ENCODE peak calls at places on chromosomes 7 and 10, in seven cellular contexts. One of them, this sample, is unnamed. For H3K4me1, the result is how much of the 10 kb centered on the place peaks cover.

GRCh38 chr10:320787-321186 is 185.5 kb downstream of the ZMYND11 start:
- DNase-seq in heart left ventricle: no peak
- DNase-seq in upper lobe of left lung: no peak
- DNase-seq in endodermal cell: no peak
- DNase-seq in sigmoid colon: no peak
- DNase-seq in A549: no peak
- DNase-seq in pancreas: no peak
- DNase-seq in this sample: no peak

GRCh38 chr10:90598513-90598912 is 259.3 kb downstream of the HTR7 start:
- DNase-seq in heart left ventricle: no peak
- DNase-seq in upper lobe of left lung: no peak
- DNase-seq in endodermal cell: no peak
- DNase-seq in sigmoid colon: no peak
- DNase-seq in A549: no peak
- DNase-seq in pancreas: no peak
- DNase-seq in this sample: no peak

GRCh38 chr7:55438765-55439525 is 73.8 kb downstream of the LANCL2 start:
- DNase-seq in heart left ventricle: peak
- DNase-seq in upper lobe of left lung: peak
- DNase-seq in endodermal cell: no peak
- DNase-seq in sigmoid colon: no peak
- DNase-seq in A549: no peak
- DNase-seq in pancreas: no peak
- DNase-seq in this sample: no peak

GRCh38 chr7:93146036-93146435 is 2.1 kb downstream of the SAMD9L start:
- DNase-seq in heart left ventricle: no peak
- DNase-seq in upper lobe of left lung: no peak
- DNase-seq in endodermal cell: peak
- DNase-seq in sigmoid colon: no peak
- DNase-seq in A549: no peak
- DNase-seq in pancreas: no peak
- DNase-seq in this sample: no peak

GRCh38 chr7:33841658-33842057 is 63.7 kb upstream of the BMPER start:
- DNase-seq in heart left ventricle: no peak
- DNase-seq in upper lobe of left lung: no peak
- DNase-seq in endodermal cell: no peak
- DNase-seq in sigmoid colon: peak
- DNase-seq in A549: peak
- DNase-seq in pancreas: no peak
- DNase-seq in this sample: no peak

GRCh38 chr7:112416127-112416526 is 34.1 kb upstream of the IFRD1 start:
- DNase-seq in heart left ventricle: no peak
- DNase-seq in upper lobe of left lung: no peak
- DNase-seq in endodermal cell: no peak
- DNase-seq in sigmoid colon: no peak
- DNase-seq in A549: no peak
- DNase-seq in pancreas: no peak
- DNase-seq in this sample: no peak

GRCh38 chr7:129772646-129773280 is 161.2 kb downstream of the NRF1 start:
- DNase-seq in heart left ventricle: no peak
- DNase-seq in upper lobe of left lung: no peak
- DNase-seq in endodermal cell: peak
- DNase-seq in sigmoid colon: no peak
- DNase-seq in A549: no peak
- DNase-seq in pancreas: no peak
- DNase-seq in this sample: no peak

GRCh38 chr7:146948708-146949107 is 832.1 kb downstream of the CNTNAP2 start:
- DNase-seq in heart left ventricle: no peak
- DNase-seq in upper lobe of left lung: no peak
- DNase-seq in endodermal cell: no peak
- DNase-seq in sigmoid colon: no peak
- DNase-seq in A549: no peak
- DNase-seq in pancreas: no peak
- DNase-seq in this sample: no peak

GRCh38 chr7:11786186-11786585 is 45.8 kb downstream of the THSD7A start:
- DNase-seq in heart left ventricle: no peak
- DNase-seq in upper lobe of left lung: no peak
- DNase-seq in endodermal cell: peak
- DNase-seq in sigmoid colon: no peak
- DNase-seq in A549: peak
- DNase-seq in pancreas: no peak
- DNase-seq in this sample: no peak

GRCh38 chr10:3323865-3324498 is 151.4 kb upstream of the PITRM1 start:
- DNase-seq in heart left ventricle: peak
- DNase-seq in upper lobe of left lung: no peak
- DNase-seq in endodermal cell: no peak
- DNase-seq in sigmoid colon: no peak
- DNase-seq in A549: no peak
- DNase-seq in pancreas: no peak
- DNase-seq in this sample: no peak

GRCh38 chr10:85548038-85548437 is 818.6 kb downstream of the GRID1 start:
- DNase-seq in heart left ventricle: no peak
- DNase-seq in upper lobe of left lung: no peak
- DNase-seq in endodermal cell: peak
- DNase-seq in sigmoid colon: no peak
- DNase-seq in A549: peak
- DNase-seq in pancreas: peak
- DNase-seq in this sample: peak

GRCh38 chr7:74379938-74380337 is 73.8 kb upstream of the GTF2IRD1 start:
- DNase-seq in heart left ventricle: peak
- DNase-seq in upper lobe of left lung: no peak
- DNase-seq in endodermal cell: no peak
- DNase-seq in sigmoid colon: peak
- DNase-seq in A549: no peak
- DNase-seq in pancreas: peak
- DNase-seq in this sample: peak

GRCh38 chr10:112811741-112812551 is 138.1 kb upstream of the TCF7L2 start:
- DNase-seq in heart left ventricle: no peak
- DNase-seq in upper lobe of left lung: peak
- DNase-seq in endodermal cell: peak
- DNase-seq in sigmoid colon: no peak
- DNase-seq in A549: peak
- DNase-seq in pancreas: peak
- DNase-seq in this sample: peak

GRCh38 chr10:62993121-62993520 is 140.0 kb upstream of the NRBF2 start:
- DNase-seq in heart left ventricle: no peak
- DNase-seq in upper lobe of left lung: no peak
- DNase-seq in endodermal cell: no peak
- DNase-seq in sigmoid colon: no peak
- DNase-seq in A549: no peak
- DNase-seq in pancreas: no peak
- DNase-seq in this sample: no peak

GRCh38 chr7:100053201-100053600 is 3.6 kb downstream of the ZSCAN21 start:
- DNase-seq in heart left ventricle: no peak
- DNase-seq in upper lobe of left lung: no peak
- DNase-seq in endodermal cell: peak
- DNase-seq in sigmoid colon: peak
- DNase-seq in A549: peak
- DNase-seq in pancreas: peak
- DNase-seq in this sample: peak

GRCh38 chr7:108094375-108094774 is 35.8 kb downstream of the LAMB4 start:
- DNase-seq in heart left ventricle: no peak
- DNase-seq in upper lobe of left lung: no peak
- DNase-seq in endodermal cell: no peak
- DNase-seq in sigmoid colon: no peak
- DNase-seq in A549: no peak
- DNase-seq in pancreas: no peak
- DNase-seq in this sample: no peak

GRCh38 chr7:139246494-139246893 is 15.5 kb downstream of the UBN2 start:
- DNase-seq in heart left ventricle: no peak
- DNase-seq in upper lobe of left lung: no peak
- DNase-seq in endodermal cell: no peak
- DNase-seq in sigmoid colon: no peak
- DNase-seq in A549: no peak
- DNase-seq in pancreas: no peak
- DNase-seq in this sample: no peak

GRCh38 chr10:86073199-86073977 is 293.2 kb downstream of the GRID1 start:
- DNase-seq in heart left ventricle: no peak
- DNase-seq in upper lobe of left lung: no peak
- DNase-seq in endodermal cell: peak
- DNase-seq in sigmoid colon: no peak
- DNase-seq in A549: no peak
- DNase-seq in pancreas: no peak
- DNase-seq in this sample: no peak

GRCh38 chr10:119198438-119198837 is 8.9 kb upstream of the GRK5 start:
- DNase-seq in heart left ventricle: no peak
- DNase-seq in upper lobe of left lung: no peak
- DNase-seq in endodermal cell: peak
- DNase-seq in sigmoid colon: peak
- DNase-seq in A549: no peak
- DNase-seq in pancreas: no peak
- DNase-seq in this sample: no peak

GRCh38 chr10:31207636-31208035 is 111.4 kb upstream of the ZEB1 start:
- DNase-seq in heart left ventricle: no peak
- DNase-seq in upper lobe of left lung: no peak
- DNase-seq in endodermal cell: no peak
- DNase-seq in sigmoid colon: no peak
- DNase-seq in A549: no peak
- DNase-seq in pancreas: no peak
- DNase-seq in this sample: no peak

GRCh38 chr10:34262965-34263364 is 552.1 kb downstream of the PARD3 start:
- DNase-seq in heart left ventricle: no peak
- DNase-seq in upper lobe of left lung: no peak
- DNase-seq in endodermal cell: no peak
- DNase-seq in sigmoid colon: no peak
- DNase-seq in A549: peak
- DNase-seq in pancreas: no peak
- DNase-seq in this sample: no peak

GRCh38 chr7:100559127-100559526 is 14.6 kb downstream of the SAP25 start:
- DNase-seq in heart left ventricle: no peak
- DNase-seq in upper lobe of left lung: no peak
- DNase-seq in endodermal cell: no peak
- DNase-seq in sigmoid colon: no peak
- DNase-seq in A549: no peak
- DNase-seq in pancreas: no peak
- DNase-seq in this sample: no peak

GRCh38 chr10:74704629-74705360 is 121.6 kb upstream of the KAT6B start:
- DNase-seq in heart left ventricle: no peak
- DNase-seq in upper lobe of left lung: no peak
- DNase-seq in endodermal cell: no peak
- DNase-seq in sigmoid colon: no peak
- DNase-seq in A549: no peak
- DNase-seq in pancreas: peak
- DNase-seq in this sample: no peak

GRCh38 chr7:95527033-95527775 is 41.5 kb downstream of the ASB4 start:
- DNase-seq in heart left ventricle: peak
- DNase-seq in upper lobe of left lung: no peak
- DNase-seq in endodermal cell: peak
- DNase-seq in sigmoid colon: peak
- DNase-seq in A549: peak
- DNase-seq in pancreas: peak
- DNase-seq in this sample: peak

GRCh38 chr10:17220652-17221100 is 7.4 kb upstream of the VIM start:
- DNase-seq in heart left ventricle: no peak
- DNase-seq in upper lobe of left lung: no peak
- DNase-seq in endodermal cell: no peak
- DNase-seq in sigmoid colon: no peak
- DNase-seq in A549: no peak
- DNase-seq in pancreas: no peak
- DNase-seq in this sample: no peak
- H3K4me1 ChIP-seq in heart left ventricle: under half
- H3K4me1 ChIP-seq in upper lobe of left lung: under half
- H3K4me1 ChIP-seq in endodermal cell: under half
- H3K4me1 ChIP-seq in sigmoid colon: under half
- H3K4me1 ChIP-seq in A549: under half
- H3K4me1 ChIP-seq in pancreas: under half
- H3K4me1 ChIP-seq in this sample: under half

GRCh38 chr10:131961777-131962450 is 19.8 kb downstream of the BNIP3 start:
- DNase-seq in heart left ventricle: no peak
- DNase-seq in upper lobe of left lung: peak
- DNase-seq in endodermal cell: no peak
- DNase-seq in sigmoid colon: peak
- DNase-seq in A549: no peak
- DNase-seq in pancreas: no peak
- DNase-seq in this sample: no peak

GRCh38 chr10:131959841-131960240 is 21.9 kb downstream of the BNIP3 start:
- DNase-seq in heart left ventricle: no peak
- DNase-seq in upper lobe of left lung: no peak
- DNase-seq in endodermal cell: no peak
- DNase-seq in sigmoid colon: peak
- DNase-seq in A549: no peak
- DNase-seq in pancreas: no peak
- DNase-seq in this sample: no peak

GRCh38 chr10:131961047-131961776 is 20.5 kb downstream of the BNIP3 start:
- DNase-seq in heart left ventricle: no peak
- DNase-seq in upper lobe of left lung: peak
- DNase-seq in endodermal cell: no peak
- DNase-seq in sigmoid colon: peak
- DNase-seq in A549: no peak
- DNase-seq in pancreas: no peak
- DNase-seq in this sample: no peak

GRCh38 chr10:131963350-131963749 is 18.4 kb downstream of the BNIP3 start:
- DNase-seq in heart left ventricle: no peak
- DNase-seq in upper lobe of left lung: peak
- DNase-seq in endodermal cell: no peak
- DNase-seq in sigmoid colon: peak
- DNase-seq in A549: no peak
- DNase-seq in pancreas: no peak
- DNase-seq in this sample: no peak

DNA sequence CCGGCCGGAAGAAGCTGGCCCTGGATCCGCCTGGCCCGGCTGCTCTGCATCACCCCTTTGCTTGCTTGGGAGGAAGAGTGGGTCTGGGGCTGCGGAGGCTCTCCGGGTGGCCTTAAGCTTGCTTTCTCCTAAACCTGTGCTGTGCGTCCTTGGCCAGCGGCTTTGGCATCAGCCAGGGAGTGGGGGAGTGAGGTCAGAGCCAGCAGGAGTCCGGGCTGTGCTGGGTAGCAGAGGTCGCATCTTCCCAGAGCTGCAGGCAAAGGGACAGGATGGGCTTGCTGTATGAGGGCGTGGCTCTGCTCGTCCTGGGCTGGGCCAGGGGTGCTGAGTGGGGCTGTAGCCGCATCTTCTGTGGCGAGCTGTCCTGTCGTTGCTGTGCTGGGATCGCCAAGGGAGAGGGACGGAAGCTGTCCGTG is 21.1 kb downstream of the BNIP3 start:
- DNase-seq in heart left ventricle: no peak
- DNase-seq in upper lobe of left lung: peak
- DNase-seq in endodermal cell: no peak
- DNase-seq in sigmoid colon: peak
- DNase-seq in A549: no peak
- DNase-seq in pancreas: no peak
- DNase-seq in this sample: no peak
- H3K4me1 ChIP-seq in heart left ventricle: under half
- H3K4me1 ChIP-seq in upper lobe of left lung: under half
- H3K4me1 ChIP-seq in endodermal cell: under half
- H3K4me1 ChIP-seq in sigmoid colon: under half
- H3K4me1 ChIP-seq in A549: under half
- H3K4me1 ChIP-seq in pancreas: under half
- H3K4me1 ChIP-seq in this sample: under half

GRCh38 chr10:80501381-80501912 is 36.3 kb upstream of the SH2D4B start:
- DNase-seq in heart left ventricle: no peak
- DNase-seq in upper lobe of left lung: no peak
- DNase-seq in endodermal cell: no peak
- DNase-seq in sigmoid colon: no peak
- DNase-seq in A549: no peak
- DNase-seq in pancreas: no peak
- DNase-seq in this sample: no peak
- H3K4me1 ChIP-seq in heart left ventricle: half or more
- H3K4me1 ChIP-seq in upper lobe of left lung: half or more
- H3K4me1 ChIP-seq in endodermal cell: under half
- H3K4me1 ChIP-seq in sigmoid colon: half or more
- H3K4me1 ChIP-seq in A549: half or more
- H3K4me1 ChIP-seq in pancreas: under half
- H3K4me1 ChIP-seq in this sample: half or more

GRCh38 chr10:79391231-79392019 is 44.2 kb downstream of the PPIF start:
- DNase-seq in heart left ventricle: no peak
- DNase-seq in upper lobe of left lung: no peak
- DNase-seq in endodermal cell: peak
- DNase-seq in sigmoid colon: peak
- DNase-seq in A549: no peak
- DNase-seq in pancreas: peak
- DNase-seq in this sample: peak
- H3K4me1 ChIP-seq in heart left ventricle: under half
- H3K4me1 ChIP-seq in upper lobe of left lung: under half
- H3K4me1 ChIP-seq in endodermal cell: under half
- H3K4me1 ChIP-seq in sigmoid colon: half or more
- H3K4me1 ChIP-seq in A549: under half
- H3K4me1 ChIP-seq in pancreas: under half
- H3K4me1 ChIP-seq in this sample: under half

This sample was measured in right lobe of liver.